ENCODE peak calls at places on chromosomes 13 and 19, in six cellular contexts. One of them, this sample, is unnamed.

GRCh38 chr19:6026390-6026897 is 48.5 kb upstream of the RANBP3 start:
- DNase-seq in brain microvascular endothelial cell: no peak
- DNase-seq in thoracic aorta: no peak
- DNase-seq in neural progenitor cell: no peak
- DNase-seq in left ventricle myocardium inferior: no peak
- DNase-seq in WERI-Rb-1: no peak
- DNase-seq in this sample: no peak

GRCh38 chr19:42540071-42540553 is 11.8 kb upstream of the CEACAM1 start:
- DNase-seq in neural progenitor cell: peak
- DNase-seq in thoracic aorta: no peak
- DNase-seq in left ventricle myocardium inferior: no peak
- DNase-seq in WERI-Rb-1: peak
- DNase-seq in brain microvascular endothelial cell: no peak
- DNase-seq in this sample: no peak

GRCh38 chr19:50894478-50895356 is 16.5 kb downstream of the KLK4 start:
- DNase-seq in thoracic aorta: no peak
- DNase-seq in neural progenitor cell: no peak
- DNase-seq in left ventricle myocardium inferior: no peak
- DNase-seq in WERI-Rb-1: no peak
- DNase-seq in brain microvascular endothelial cell: no peak
- DNase-seq in this sample: no peak

GRCh38 chr13:79442221-79442620 is 36.2 kb upstream of the RBM26 start:
- DNase-seq in brain microvascular endothelial cell: no peak
- DNase-seq in thoracic aorta: no peak
- DNase-seq in neural progenitor cell: no peak
- DNase-seq in WERI-Rb-1: no peak
- DNase-seq in left ventricle myocardium inferior: no peak
- DNase-seq in this sample: no peak

GRCh38 chr13:92826197-92826596 is 400.4 kb upstream of the GPC6 start:
- DNase-seq in neural progenitor cell: no peak
- DNase-seq in left ventricle myocardium inferior: no peak
- DNase-seq in thoracic aorta: no peak
- DNase-seq in brain microvascular endothelial cell: no peak
- DNase-seq in WERI-Rb-1: no peak
- DNase-seq in this sample: no peak

GRCh38 chr13:109802936-109803335 is 16.6 kb upstream of the IRS2 start:
- DNase-seq in WERI-Rb-1: no peak
- DNase-seq in left ventricle myocardium inferior: no peak
- DNase-seq in brain microvascular endothelial cell: no peak
- DNase-seq in neural progenitor cell: no peak
- DNase-seq in thoracic aorta: no peak
- DNase-seq in this sample: no peak

GRCh38 chr13:91804724-91805123 is 406.3 kb downstream of the GPC5 start:
- DNase-seq in thoracic aorta: no peak
- DNase-seq in neural progenitor cell: no peak
- DNase-seq in left ventricle myocardium inferior: no peak
- DNase-seq in WERI-Rb-1: peak
- DNase-seq in brain microvascular endothelial cell: no peak
- DNase-seq in this sample: no peak

GRCh38 chr13:104592127-104592526 is 1525.9 kb upstream of the SLC10A2 start:
- DNase-seq in WERI-Rb-1: no peak
- DNase-seq in brain microvascular endothelial cell: peak
- DNase-seq in left ventricle myocardium inferior: no peak
- DNase-seq in thoracic aorta: no peak
- DNase-seq in neural progenitor cell: no peak
- DNase-seq in this sample: no peak

GRCh38 chr19:50431343-50432220 is 1.1 kb upstream of the MYBPC2 start:
- DNase-seq in thoracic aorta: peak
- DNase-seq in brain microvascular endothelial cell: peak
- DNase-seq in WERI-Rb-1: peak
- DNase-seq in neural progenitor cell: peak
- DNase-seq in left ventricle myocardium inferior: peak
- DNase-seq in this sample: peak

GRCh38 chr13:23460921-23461320 is 27.4 kb upstream of the SACS start:
- DNase-seq in WERI-Rb-1: no peak
- DNase-seq in neural progenitor cell: no peak
- DNase-seq in left ventricle myocardium inferior: no peak
- DNase-seq in thoracic aorta: no peak
- DNase-seq in brain microvascular endothelial cell: no peak
- DNase-seq in this sample: no peak

GRCh38 chr13:23466144-23467002 is 32.9 kb upstream of the SACS start:
- DNase-seq in brain microvascular endothelial cell: peak
- DNase-seq in neural progenitor cell: peak
- DNase-seq in WERI-Rb-1: peak
- DNase-seq in left ventricle myocardium inferior: peak
- DNase-seq in thoracic aorta: peak
- DNase-seq in this sample: peak

GRCh38 chr13:23462815-23463559 is 29.5 kb upstream of the SACS start:
- DNase-seq in neural progenitor cell: no peak
- DNase-seq in WERI-Rb-1: no peak
- DNase-seq in thoracic aorta: no peak
- DNase-seq in left ventricle myocardium inferior: no peak
- DNase-seq in brain microvascular endothelial cell: peak
- DNase-seq in this sample: no peak

GRCh38 chr13:23461544-23461943 is 28.0 kb upstream of the SACS start:
- DNase-seq in WERI-Rb-1: no peak
- DNase-seq in thoracic aorta: no peak
- DNase-seq in left ventricle myocardium inferior: no peak
- DNase-seq in brain microvascular endothelial cell: no peak
- DNase-seq in neural progenitor cell: no peak
- DNase-seq in this sample: no peak

DNA sequence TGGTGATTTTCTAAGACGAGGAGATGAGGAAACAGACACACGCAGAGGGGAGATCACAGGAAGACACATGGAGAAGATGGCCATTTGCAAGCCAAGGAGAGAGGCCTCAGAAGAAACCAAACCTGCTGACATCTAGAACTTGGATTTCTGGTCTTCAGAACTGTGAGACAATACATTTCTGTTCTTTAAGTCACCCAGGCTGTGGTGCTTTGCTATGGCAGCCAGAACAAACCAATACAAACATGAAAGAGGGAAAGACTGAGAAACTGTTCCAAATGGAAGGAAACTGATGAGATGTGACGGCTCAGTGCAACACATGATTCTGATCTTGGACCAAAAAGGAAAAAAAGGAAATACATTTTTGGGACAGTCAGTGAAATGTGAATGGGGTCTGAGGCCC is 30.1 kb upstream of the SACS start:
- DNase-seq in left ventricle myocardium inferior: no peak
- DNase-seq in neural progenitor cell: no peak
- DNase-seq in WERI-Rb-1: no peak
- DNase-seq in thoracic aorta: no peak
- DNase-seq in brain microvascular endothelial cell: peak
- DNase-seq in this sample: no peak
- H3K27ac ChIP-seq in left ventricle myocardium inferior: no peak
- H3K27ac ChIP-seq in neural progenitor cell: no peak
- H3K27ac ChIP-seq in WERI-Rb-1: no peak
- H3K27ac ChIP-seq in thoracic aorta: peak
- H3K27ac ChIP-seq in brain microvascular endothelial cell: peak
- H3K27ac ChIP-seq in this sample: no peak

GRCh38 chr19:7489609-7490044 is 792 bp upstream of the PEX11G start:
- DNase-seq in WERI-Rb-1: no peak
- DNase-seq in thoracic aorta: no peak
- DNase-seq in left ventricle myocardium inferior: no peak
- DNase-seq in brain microvascular endothelial cell: no peak
- DNase-seq in neural progenitor cell: peak
- DNase-seq in this sample: no peak
- H3K27ac ChIP-seq in WERI-Rb-1: no peak
- H3K27ac ChIP-seq in thoracic aorta: no peak
- H3K27ac ChIP-seq in left ventricle myocardium inferior: peak
- H3K27ac ChIP-seq in brain microvascular endothelial cell: no peak
- H3K27ac ChIP-seq in neural progenitor cell: peak
- H3K27ac ChIP-seq in this sample: peak

GRCh38 chr19:17795495-17795856 is 538 bp downstream of the B3GNT3 start:
- DNase-seq in brain microvascular endothelial cell: no peak
- DNase-seq in thoracic aorta: no peak
- DNase-seq in WERI-Rb-1: no peak
- DNase-seq in neural progenitor cell: no peak
- DNase-seq in left ventricle myocardium inferior: no peak
- DNase-seq in this sample: no peak

GRCh38 chr19:17796013-17796837 is 1.3 kb downstream of the B3GNT3 start:
- DNase-seq in neural progenitor cell: peak
- DNase-seq in brain microvascular endothelial cell: no peak
- DNase-seq in WERI-Rb-1: no peak
- DNase-seq in thoracic aorta: no peak
- DNase-seq in left ventricle myocardium inferior: no peak
- DNase-seq in this sample: no peak

GRCh38 chr19:17794412-17794730 is 567 bp upstream of the B3GNT3 start:
- DNase-seq in left ventricle myocardium inferior: no peak
- DNase-seq in WERI-Rb-1: no peak
- DNase-seq in thoracic aorta: no peak
- DNase-seq in brain microvascular endothelial cell: no peak
- DNase-seq in neural progenitor cell: peak
- DNase-seq in this sample: no peak

GRCh38 chr19:17796838-17797168 is 1.9 kb downstream of the B3GNT3 start:
- DNase-seq in WERI-Rb-1: no peak
- DNase-seq in neural progenitor cell: peak
- DNase-seq in thoracic aorta: no peak
- DNase-seq in brain microvascular endothelial cell: no peak
- DNase-seq in left ventricle myocardium inferior: no peak
- DNase-seq in this sample: no peak

DNA sequence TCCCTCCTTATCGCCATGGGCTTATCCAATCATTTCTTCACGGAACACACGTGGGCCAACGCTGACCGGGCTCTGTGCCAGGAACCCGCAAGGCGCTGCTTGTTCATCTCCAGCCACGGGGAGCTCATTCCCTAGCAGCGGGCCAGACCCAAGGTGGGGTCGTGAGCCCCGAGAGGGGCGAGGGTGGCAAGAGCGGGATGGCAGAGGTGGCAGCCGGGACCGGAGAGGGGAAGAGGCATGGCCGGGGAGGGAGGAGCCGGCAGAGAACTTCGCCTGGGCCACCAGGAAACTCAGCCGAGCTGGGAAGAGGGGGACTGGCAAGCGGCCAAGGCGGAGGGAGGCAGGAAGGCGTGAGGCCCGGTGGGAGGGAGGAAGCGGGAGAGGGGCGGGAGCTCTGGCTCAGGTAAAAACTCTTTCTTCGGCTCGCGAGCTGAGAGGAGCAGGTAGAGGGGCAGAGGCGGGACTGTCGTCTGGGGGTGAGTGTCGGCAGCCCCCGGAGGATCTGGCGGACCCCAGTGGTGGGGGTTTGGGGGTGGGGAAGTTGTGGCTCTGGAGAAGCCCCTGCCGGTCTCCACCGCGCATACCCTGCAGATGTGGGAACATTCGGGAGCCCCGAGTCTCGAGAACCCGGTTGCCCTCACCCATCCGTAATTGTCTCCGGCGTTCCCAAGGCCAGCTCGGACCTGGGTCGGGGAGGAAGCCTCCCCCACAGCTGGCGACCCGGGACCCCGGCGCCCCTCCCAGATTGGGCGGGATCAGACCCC is at the start of gene B3GNT3:
- DNase-seq in WERI-Rb-1: no peak
- DNase-seq in thoracic aorta: no peak
- DNase-seq in neural progenitor cell: peak
- DNase-seq in left ventricle myocardium inferior: peak
- DNase-seq in brain microvascular endothelial cell: no peak
- DNase-seq in this sample: no peak
- H3K27ac ChIP-seq in WERI-Rb-1: no peak
- H3K27ac ChIP-seq in thoracic aorta: no peak
- H3K27ac ChIP-seq in neural progenitor cell: no peak
- H3K27ac ChIP-seq in left ventricle myocardium inferior: no peak
- H3K27ac ChIP-seq in brain microvascular endothelial cell: no peak
- H3K27ac ChIP-seq in this sample: no peak

GRCh38 chr13:67226686-67227085 is 3.5 kb downstream of the PCDH9 start:
- DNase-seq in left ventricle myocardium inferior: no peak
- DNase-seq in WERI-Rb-1: no peak
- DNase-seq in neural progenitor cell: no peak
- DNase-seq in brain microvascular endothelial cell: no peak
- DNase-seq in thoracic aorta: no peak
- DNase-seq in this sample: no peak
- H3K27ac ChIP-seq in left ventricle myocardium inferior: no peak
- H3K27ac ChIP-seq in WERI-Rb-1: no peak
- H3K27ac ChIP-seq in neural progenitor cell: no peak
- H3K27ac ChIP-seq in brain microvascular endothelial cell: no peak
- H3K27ac ChIP-seq in thoracic aorta: no peak
- H3K27ac ChIP-seq in this sample: peak

GRCh38 chr19:38564981-38565685 is 52.6 kb downstream of the MAP4K1 start:
- DNase-seq in WERI-Rb-1: no peak
- DNase-seq in neural progenitor cell: peak
- DNase-seq in thoracic aorta: no peak
- DNase-seq in brain microvascular endothelial cell: no peak
- DNase-seq in left ventricle myocardium inferior: no peak
- DNase-seq in this sample: no peak
- H3K27ac ChIP-seq in WERI-Rb-1: no peak
- H3K27ac ChIP-seq in neural progenitor cell: no peak
- H3K27ac ChIP-seq in thoracic aorta: no peak
- H3K27ac ChIP-seq in brain microvascular endothelial cell: no peak
- H3K27ac ChIP-seq in left ventricle myocardium inferior: no peak
- H3K27ac ChIP-seq in this sample: no peak

DNA sequence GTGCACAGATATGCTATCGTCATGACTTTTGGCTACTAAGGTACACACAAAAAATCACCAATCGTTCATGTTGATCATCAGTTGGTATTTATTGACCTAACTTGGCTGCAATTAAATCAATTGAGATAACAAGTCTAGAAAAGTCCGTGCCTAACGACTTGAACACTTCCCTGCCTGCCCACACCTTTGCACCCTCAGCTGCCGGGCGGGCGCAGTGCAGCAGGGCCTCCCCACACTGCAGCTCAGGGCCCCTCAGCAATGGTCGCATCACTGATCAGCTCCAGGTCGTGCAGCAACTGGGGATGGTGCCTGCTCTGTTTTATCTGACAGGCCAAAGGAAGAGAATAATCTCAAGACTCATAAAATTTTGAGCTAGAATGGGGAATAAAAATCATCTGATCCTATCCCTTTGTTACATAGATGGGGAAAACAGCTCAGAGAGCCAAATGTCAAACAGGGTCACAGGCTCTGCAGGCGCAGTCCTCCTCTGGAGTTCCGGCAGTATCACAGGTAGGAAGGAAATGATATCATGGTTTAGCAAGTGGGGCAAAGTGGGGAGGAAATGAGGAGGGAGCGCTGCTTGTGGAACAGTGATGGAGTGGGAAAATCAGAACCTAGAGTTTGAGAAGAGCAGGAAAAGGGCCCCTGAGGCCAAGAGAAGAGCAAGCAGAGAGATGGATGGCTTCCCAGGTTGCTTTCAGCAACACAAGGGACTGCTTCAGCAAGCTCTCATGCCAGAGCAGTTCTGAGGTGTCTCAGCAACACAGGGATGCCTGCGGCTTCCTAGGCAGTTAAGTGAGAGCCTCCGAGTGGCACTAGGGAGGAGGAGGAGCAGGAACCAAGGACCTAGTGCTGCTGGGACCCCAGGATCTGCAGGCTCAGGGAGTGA is 57.5 kb downstream of the SLC7A1 start:
- DNase-seq in left ventricle myocardium inferior: no peak
- DNase-seq in brain microvascular endothelial cell: no peak
- DNase-seq in WERI-Rb-1: no peak
- DNase-seq in neural progenitor cell: no peak
- DNase-seq in thoracic aorta: no peak
- DNase-seq in this sample: no peak
- H3K27ac ChIP-seq in left ventricle myocardium inferior: no peak
- H3K27ac ChIP-seq in brain microvascular endothelial cell: no peak
- H3K27ac ChIP-seq in WERI-Rb-1: no peak
- H3K27ac ChIP-seq in neural progenitor cell: no peak
- H3K27ac ChIP-seq in thoracic aorta: no peak
- H3K27ac ChIP-seq in this sample: no peak

GRCh38 chr19:40862785-40863184 is 12.5 kb upstream of the CYP2A6 start:
- DNase-seq in left ventricle myocardium inferior: no peak
- DNase-seq in thoracic aorta: no peak
- DNase-seq in neural progenitor cell: no peak
- DNase-seq in brain microvascular endothelial cell: no peak
- DNase-seq in WERI-Rb-1: no peak
- DNase-seq in this sample: no peak
- H3K27ac ChIP-seq in left ventricle myocardium inferior: no peak
- H3K27ac ChIP-seq in thoracic aorta: no peak
- H3K27ac ChIP-seq in neural progenitor cell: no peak
- H3K27ac ChIP-seq in brain microvascular endothelial cell: no peak
- H3K27ac ChIP-seq in WERI-Rb-1: no peak
- H3K27ac ChIP-seq in this sample: no peak